ENCODE peak calls at places on chromosomes 1 and 21, in five cellular contexts. One of them, this sample, is unnamed. For H3K27me3, the result is how much of the 10 kb centered on the place peaks cover.

GRCh38 chr1:183218981-183219621 is 33.0 kb downstream of the LAMC2 start:
- DNase-seq in naive thymus-derived CD4-positive, alpha-beta T cell: peak
- DNase-seq in small intestine: peak
- DNase-seq in psoas muscle: no peak
- DNase-seq in left lung: peak
- DNase-seq in this sample: no peak

GRCh38 chr1:217462159-217462558 is 168.7 kb downstream of the GPATCH2 start:
- DNase-seq in small intestine: no peak
- DNase-seq in psoas muscle: no peak
- DNase-seq in left lung: no peak
- DNase-seq in naive thymus-derived CD4-positive, alpha-beta T cell: no peak
- DNase-seq in this sample: no peak

GRCh38 chr21:36719614-36720013 is 20.7 kb downstream of the SIM2 start:
- DNase-seq in psoas muscle: no peak
- DNase-seq in left lung: peak
- DNase-seq in small intestine: peak
- DNase-seq in naive thymus-derived CD4-positive, alpha-beta T cell: no peak
- DNase-seq in this sample: no peak

GRCh38 chr1:218837051-218837450 is 336.6 kb upstream of the LYPLAL1 start:
- DNase-seq in naive thymus-derived CD4-positive, alpha-beta T cell: no peak
- DNase-seq in left lung: no peak
- DNase-seq in psoas muscle: no peak
- DNase-seq in small intestine: no peak
- DNase-seq in this sample: no peak

GRCh38 chr1:52554756-52555155 is 1.9 kb upstream of the TUT4 start:
- DNase-seq in left lung: no peak
- DNase-seq in small intestine: peak
- DNase-seq in psoas muscle: no peak
- DNase-seq in naive thymus-derived CD4-positive, alpha-beta T cell: peak
- DNase-seq in this sample: no peak

GRCh38 chr1:172903581-172904220 is 147.0 kb downstream of the TNFSF18 start:
- DNase-seq in naive thymus-derived CD4-positive, alpha-beta T cell: no peak
- DNase-seq in small intestine: no peak
- DNase-seq in psoas muscle: no peak
- DNase-seq in left lung: no peak
- DNase-seq in this sample: no peak

GRCh38 chr1:107899655-107900054 is 65.3 kb downstream of the VAV3 start:
- DNase-seq in left lung: no peak
- DNase-seq in psoas muscle: no peak
- DNase-seq in small intestine: no peak
- DNase-seq in naive thymus-derived CD4-positive, alpha-beta T cell: no peak
- DNase-seq in this sample: no peak

GRCh38 chr1:156385534-156386031 is 16.6 kb downstream of the RHBG start:
- DNase-seq in small intestine: peak
- DNase-seq in psoas muscle: peak
- DNase-seq in left lung: peak
- DNase-seq in naive thymus-derived CD4-positive, alpha-beta T cell: peak
- DNase-seq in this sample: peak

GRCh38 chr1:33410091-33410701 is 20.7 kb downstream of the PHC2 start:
- DNase-seq in small intestine: no peak
- DNase-seq in naive thymus-derived CD4-positive, alpha-beta T cell: no peak
- DNase-seq in left lung: no peak
- DNase-seq in psoas muscle: no peak
- DNase-seq in this sample: no peak

GRCh38 chr1:10338611-10339010 is 60.3 kb upstream of the PGD start:
- DNase-seq in small intestine: no peak
- DNase-seq in psoas muscle: no peak
- DNase-seq in left lung: no peak
- DNase-seq in naive thymus-derived CD4-positive, alpha-beta T cell: no peak
- DNase-seq in this sample: no peak

GRCh38 chr1:198500026-198500425 is 40.5 kb downstream of the ATP6V1G3 start:
- DNase-seq in left lung: no peak
- DNase-seq in small intestine: no peak
- DNase-seq in naive thymus-derived CD4-positive, alpha-beta T cell: no peak
- DNase-seq in psoas muscle: no peak
- DNase-seq in this sample: no peak

GRCh38 chr1:113073457-113073950 is 506 bp downstream of the LRIG2 start:
- DNase-seq in small intestine: peak
- DNase-seq in naive thymus-derived CD4-positive, alpha-beta T cell: no peak
- DNase-seq in left lung: peak
- DNase-seq in psoas muscle: no peak
- DNase-seq in this sample: peak

GRCh38 chr1:212167098-212167497 is 118.1 kb upstream of the PPP2R5A start:
- DNase-seq in naive thymus-derived CD4-positive, alpha-beta T cell: no peak
- DNase-seq in left lung: no peak
- DNase-seq in psoas muscle: peak
- DNase-seq in small intestine: no peak
- DNase-seq in this sample: peak

GRCh38 chr1:116148967-116149366 is 37.8 kb downstream of the MAB21L3 start:
- DNase-seq in psoas muscle: no peak
- DNase-seq in small intestine: no peak
- DNase-seq in naive thymus-derived CD4-positive, alpha-beta T cell: no peak
- DNase-seq in left lung: no peak
- DNase-seq in this sample: no peak

GRCh38 chr1:181139631-181140051 is 51.1 kb downstream of the IER5 start:
- DNase-seq in small intestine: no peak
- DNase-seq in left lung: no peak
- DNase-seq in psoas muscle: no peak
- DNase-seq in naive thymus-derived CD4-positive, alpha-beta T cell: no peak
- DNase-seq in this sample: no peak

GRCh38 chr1:33387512-33388079 is 43.3 kb downstream of the PHC2 start:
- DNase-seq in naive thymus-derived CD4-positive, alpha-beta T cell: no peak
- DNase-seq in small intestine: peak
- DNase-seq in psoas muscle: no peak
- DNase-seq in left lung: no peak
- DNase-seq in this sample: no peak

GRCh38 chr1:152026895-152027294 is 9.9 kb downstream of the S100A11 start:
- DNase-seq in naive thymus-derived CD4-positive, alpha-beta T cell: no peak
- DNase-seq in psoas muscle: no peak
- DNase-seq in small intestine: no peak
- DNase-seq in left lung: no peak
- DNase-seq in this sample: no peak

GRCh38 chr1:31981976-31982375 is 31.7 kb upstream of the KHDRBS1 start:
- DNase-seq in psoas muscle: no peak
- DNase-seq in small intestine: peak
- DNase-seq in left lung: no peak
- DNase-seq in naive thymus-derived CD4-positive, alpha-beta T cell: peak
- DNase-seq in this sample: no peak

GRCh38 chr1:101357444-101357986 is 120.7 kb downstream of the S1PR1 start:
- DNase-seq in psoas muscle: no peak
- DNase-seq in naive thymus-derived CD4-positive, alpha-beta T cell: peak
- DNase-seq in small intestine: peak
- DNase-seq in left lung: no peak
- DNase-seq in this sample: peak

GRCh38 chr1:232952514-232953175 is 2.2 kb downstream of the NTPCR start:
- DNase-seq in naive thymus-derived CD4-positive, alpha-beta T cell: peak
- DNase-seq in small intestine: peak
- DNase-seq in left lung: no peak
- DNase-seq in psoas muscle: peak
- DNase-seq in this sample: no peak

GRCh38 chr1:245575710-245576109 is 420.9 kb downstream of the KIF26B start:
- DNase-seq in small intestine: no peak
- DNase-seq in psoas muscle: no peak
- DNase-seq in naive thymus-derived CD4-positive, alpha-beta T cell: no peak
- DNase-seq in left lung: no peak
- DNase-seq in this sample: no peak

GRCh38 chr1:231626951-231627614 is 493 bp downstream of the DISC1 start:
- DNase-seq in psoas muscle: peak
- DNase-seq in left lung: peak
- DNase-seq in naive thymus-derived CD4-positive, alpha-beta T cell: peak
- DNase-seq in small intestine: no peak
- DNase-seq in this sample: no peak

GRCh38 chr21:40732243-40732642 is 114.7 kb downstream of the DSCAM start:
- DNase-seq in left lung: no peak
- DNase-seq in small intestine: no peak
- DNase-seq in naive thymus-derived CD4-positive, alpha-beta T cell: no peak
- DNase-seq in psoas muscle: no peak
- DNase-seq in this sample: no peak

GRCh38 chr1:6041432-6042062 is 4.1 kb upstream of the KCNAB2 start:
- DNase-seq in naive thymus-derived CD4-positive, alpha-beta T cell: no peak
- DNase-seq in left lung: no peak
- DNase-seq in psoas muscle: no peak
- DNase-seq in small intestine: no peak
- DNase-seq in this sample: no peak

GRCh38 chr1:6045110-6045502 is 582 bp upstream of the KCNAB2 start:
- DNase-seq in naive thymus-derived CD4-positive, alpha-beta T cell: no peak
- DNase-seq in left lung: no peak
- DNase-seq in psoas muscle: peak
- DNase-seq in small intestine: no peak
- DNase-seq in this sample: no peak

GRCh38 chr1:6045561-6045960 is at the start of gene KCNAB2:
- DNase-seq in left lung: no peak
- DNase-seq in small intestine: peak
- DNase-seq in psoas muscle: peak
- DNase-seq in naive thymus-derived CD4-positive, alpha-beta T cell: no peak
- DNase-seq in this sample: no peak

GRCh38 chr1:6043561-6043960 is 2.1 kb upstream of the KCNAB2 start:
- DNase-seq in left lung: no peak
- DNase-seq in psoas muscle: no peak
- DNase-seq in naive thymus-derived CD4-positive, alpha-beta T cell: no peak
- DNase-seq in small intestine: no peak
- DNase-seq in this sample: no peak

GRCh38 chr1:6044481-6045109 is 1.1 kb upstream of the KCNAB2 start:
- DNase-seq in naive thymus-derived CD4-positive, alpha-beta T cell: no peak
- DNase-seq in left lung: no peak
- DNase-seq in psoas muscle: peak
- DNase-seq in small intestine: no peak
- DNase-seq in this sample: no peak
- H3K27me3 ChIP-seq in naive thymus-derived CD4-positive, alpha-beta T cell: under half
- H3K27me3 ChIP-seq in left lung: under half
- H3K27me3 ChIP-seq in psoas muscle: under half
- H3K27me3 ChIP-seq in small intestine: under half
- H3K27me3 ChIP-seq in this sample: under half

GRCh38 chr21:18265955-18266354 is 21.3 kb downstream of the CHODL start:
- DNase-seq in small intestine: no peak
- DNase-seq in naive thymus-derived CD4-positive, alpha-beta T cell: no peak
- DNase-seq in left lung: no peak
- DNase-seq in psoas muscle: no peak
- DNase-seq in this sample: no peak
- H3K4me3 ChIP-seq in small intestine: no peak
- H3K4me3 ChIP-seq in naive thymus-derived CD4-positive, alpha-beta T cell: no peak
- H3K4me3 ChIP-seq in left lung: no peak
- H3K4me3 ChIP-seq in psoas muscle: no peak
- H3K4me3 ChIP-seq in this sample: no peak

GRCh38 chr1:226601456-226601855 is 52.9 kb downstream of the STUM start:
- DNase-seq in small intestine: no peak
- DNase-seq in left lung: no peak
- DNase-seq in psoas muscle: no peak
- DNase-seq in naive thymus-derived CD4-positive, alpha-beta T cell: no peak
- DNase-seq in this sample: no peak

GRCh38 chr1:226603030-226603960 is 54.7 kb downstream of the STUM start:
- DNase-seq in naive thymus-derived CD4-positive, alpha-beta T cell: no peak
- DNase-seq in left lung: no peak
- DNase-seq in small intestine: peak
- DNase-seq in psoas muscle: peak
- DNase-seq in this sample: no peak

GRCh38 chr1:226600254-226600653 is 51.7 kb downstream of the STUM start:
- DNase-seq in naive thymus-derived CD4-positive, alpha-beta T cell: no peak
- DNase-seq in small intestine: no peak
- DNase-seq in psoas muscle: no peak
- DNase-seq in left lung: no peak
- DNase-seq in this sample: no peak

GRCh38 chr1:226603976-226604845 is 55.6 kb downstream of the STUM start:
- DNase-seq in naive thymus-derived CD4-positive, alpha-beta T cell: no peak
- DNase-seq in left lung: no peak
- DNase-seq in small intestine: no peak
- DNase-seq in psoas muscle: no peak
- DNase-seq in this sample: no peak

DNA sequence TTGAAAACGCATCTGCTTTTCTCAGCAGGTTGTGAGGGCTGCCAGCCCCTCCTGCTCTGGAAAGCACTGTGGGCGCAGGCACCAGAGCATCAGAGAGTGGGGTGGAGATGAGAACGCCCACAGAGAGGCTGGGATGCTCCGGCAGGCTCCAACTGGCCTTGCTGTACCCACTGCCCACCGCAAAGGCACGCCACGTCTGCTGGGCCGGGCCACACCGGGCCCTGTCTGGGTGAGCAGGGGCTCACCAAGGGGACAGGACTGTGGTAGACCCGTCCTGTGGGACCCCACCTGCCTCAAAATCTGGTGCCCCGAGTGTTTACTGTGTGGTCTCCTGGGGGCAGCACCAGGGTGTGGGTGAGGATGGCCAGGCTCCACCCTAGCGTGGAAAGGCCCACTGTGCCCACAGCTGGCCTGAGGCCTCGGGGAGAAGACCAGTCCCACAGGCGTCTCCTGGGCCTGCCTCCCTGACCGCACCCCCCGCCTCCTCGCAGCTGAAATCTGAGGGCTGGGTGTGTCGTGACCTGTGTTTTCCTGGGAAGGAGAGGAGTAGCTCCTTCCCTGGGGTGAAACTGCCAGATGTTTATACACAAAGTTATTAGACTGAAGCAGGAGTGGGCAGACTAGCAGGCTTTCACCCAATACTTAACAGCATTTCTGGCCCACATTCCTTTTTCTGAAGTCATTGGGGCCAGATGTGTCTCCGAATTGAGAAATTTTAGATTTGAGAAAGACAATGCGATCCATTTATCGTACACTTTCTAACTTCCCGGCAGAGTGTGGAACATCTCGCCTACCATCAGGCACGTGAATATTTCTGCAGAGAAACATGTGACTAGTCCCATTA is 53.8 kb downstream of the STUM start:
- DNase-seq in small intestine: no peak
- DNase-seq in left lung: no peak
- DNase-seq in psoas muscle: peak
- DNase-seq in naive thymus-derived CD4-positive, alpha-beta T cell: no peak
- DNase-seq in this sample: peak
- H3K27me3 ChIP-seq in small intestine: under half
- H3K27me3 ChIP-seq in left lung: under half
- H3K27me3 ChIP-seq in psoas muscle: under half
- H3K27me3 ChIP-seq in naive thymus-derived CD4-positive, alpha-beta T cell: under half
- H3K27me3 ChIP-seq in this sample: under half

GRCh38 chr1:226133504-226134123 is 52.9 kb downstream of the ACBD3 start:
- DNase-seq in left lung: no peak
- DNase-seq in small intestine: no peak
- DNase-seq in naive thymus-derived CD4-positive, alpha-beta T cell: no peak
- DNase-seq in psoas muscle: no peak
- DNase-seq in this sample: no peak
- H3K4me3 ChIP-seq in left lung: no peak
- H3K4me3 ChIP-seq in small intestine: no peak
- H3K4me3 ChIP-seq in naive thymus-derived CD4-positive, alpha-beta T cell: no peak
- H3K4me3 ChIP-seq in psoas muscle: no peak
- H3K4me3 ChIP-seq in this sample: no peak

This sample was measured in AG04450.